ENCODE peak calls at places on chromosome 11, in eight cellular contexts. R is effector memory CD4-positive, alpha-beta T cell; F is cardiac muscle cell; H is IMR-90; X is Peyer's patch; Y is mucosa of descending colon; D is body of pancreas; K is uterus. V is an unnamed sample.

GRCh38 chr11:131486100-131486499 is 115.7 kb downstream of the NTM start:
- DNase-seq in R (no peak), F (peak; percentile 6), H (no peak), X (no peak), Y (no peak), D (no peak), K (no peak), V (no peak)

GRCh38 chr11:120739780-120740179 is 228.2 kb downstream of the GRIK4 start:
- DNase-seq in R (no peak), F (no peak), H (no peak), X (no peak), Y (no peak), D (no peak), K (no peak), V (no peak)

GRCh38 chr11:74777877-74778276 is 29.2 kb downstream of the RNF169 start:
- DNase-seq in R (no peak), F (no peak), H (no peak), X (no peak), Y (no peak), D (no peak), K (no peak), V (no peak)

GRCh38 chr11:45661417-45662055 is 3.9 kb downstream of the CHST1 start:
- DNase-seq in R (no peak), F (no peak), H (no peak), X (no peak), Y (no peak), D (no peak), K (no peak), V (no peak)

GRCh38 chr11:72727521-72727920 is 24.7 kb downstream of the ARAP1 start:
- DNase-seq in R (no peak), F (no peak), H (no peak), X (no peak), Y (no peak), D (no peak), K (no peak), V (no peak)

GRCh38 chr11:5225480-5225871 is 1.4 kb downstream of the HBB start:
- DNase-seq in R (no peak), F (no peak), H (no peak), X (no peak), Y (no peak), D (no peak), K (no peak), V (no peak)

GRCh38 chr11:66172146-66172545 is 96.3 kb upstream of the RAB1B start:
- DNase-seq in R (no peak), F (peak; percentile 37), H (peak; percentile 86), X (no peak), Y (no peak), D (no peak), K (no peak), V (no peak)

GRCh38 chr11:57972013-57972367 is 51.7 kb upstream of the OR9Q1 start:
- DNase-seq in R (no peak), F (no peak), H (no peak), X (no peak), Y (no peak), D (peak; percentile 11), K (no peak), V (no peak)

GRCh38 chr11:118295834-118296454 is 8.6 kb upstream of the CD3E start:
- DNase-seq in R (no peak), F (peak; percentile 41), H (peak; percentile 12), X (no peak), Y (peak; percentile 76), D (peak; percentile 36), K (no peak), V (no peak)

GRCh38 chr11:55791606-55792005 is 3.8 kb upstream of the OR5D14 start:
- DNase-seq in R (no peak), F (no peak), H (no peak), X (no peak), Y (no peak), D (no peak), K (no peak), V (no peak)

GRCh38 chr11:55795256-55795655 is at the start of gene OR5D14:
- DNase-seq in R (no peak), F (no peak), H (no peak), X (no peak), Y (no peak), D (no peak), K (no peak), V (no peak)

GRCh38 chr11:55793321-55793720 is 2.0 kb upstream of the OR5D14 start:
- DNase-seq in R (no peak), F (no peak), H (no peak), X (no peak), Y (no peak), D (no peak), K (no peak), V (no peak)
- H3K9me3 ChIP-seq in R (no peaks in the 10 kb centered on the region), F (peaks cover 7% of the 10 kb centered on the region), H (peaks cover 2% of the 10 kb centered on the region), X (no peaks in the 10 kb centered on the region), Y (peaks cover 20% of the 10 kb centered on the region), D (no peaks in the 10 kb centered on the region), K (no peaks in the 10 kb centered on the region), V (no peaks in the 10 kb centered on the region)

GRCh38 chr11:71331631-71332030 is 79.3 kb upstream of the SHANK2 start:
- DNase-seq in R (no peak), F (no peak), H (no peak), X (no peak), Y (no peak), D (no peak), K (no peak), V (no peak)
- H3K9me3 ChIP-seq in R (peaks cover 12% of the 10 kb centered on the region), F (no peaks in the 10 kb centered on the region), H (peaks cover 6% of the 10 kb centered on the region), X (peaks cover 17% of the 10 kb centered on the region), Y (no peaks in the 10 kb centered on the region), D (no peaks in the 10 kb centered on the region), K (no peaks in the 10 kb centered on the region), V (no peaks in the 10 kb centered on the region)

GRCh38 chr11:127412234-127412633 is 411.7 kb upstream of the KIRREL3 start:
- DNase-seq in R (no peak), F (no peak), H (no peak), X (no peak), Y (no peak), D (no peak), K (no peak), V (no peak)

GRCh38 chr11:127411283-127411682 is 410.7 kb upstream of the KIRREL3 start:
- DNase-seq in R (no peak), F (no peak), H (no peak), X (no peak), Y (no peak), D (no peak), K (no peak), V (no peak)

GRCh38 chr11:127412722-127413121 is 412.2 kb upstream of the KIRREL3 start:
- DNase-seq in R (no peak), F (no peak), H (no peak), X (no peak), Y (peak; percentile 4), D (no peak), K (no peak), V (no peak)
- H3K9me3 ChIP-seq in R (no peaks in the 10 kb centered on the region), F (no peaks in the 10 kb centered on the region), H (peaks cover 2% of the 10 kb centered on the region), X (no peaks in the 10 kb centered on the region), Y (peaks cover 5% of the 10 kb centered on the region), D (peaks cover 5% of the 10 kb centered on the region), K (no peaks in the 10 kb centered on the region), V (peaks cover 2% of the 10 kb centered on the region)

DNA sequence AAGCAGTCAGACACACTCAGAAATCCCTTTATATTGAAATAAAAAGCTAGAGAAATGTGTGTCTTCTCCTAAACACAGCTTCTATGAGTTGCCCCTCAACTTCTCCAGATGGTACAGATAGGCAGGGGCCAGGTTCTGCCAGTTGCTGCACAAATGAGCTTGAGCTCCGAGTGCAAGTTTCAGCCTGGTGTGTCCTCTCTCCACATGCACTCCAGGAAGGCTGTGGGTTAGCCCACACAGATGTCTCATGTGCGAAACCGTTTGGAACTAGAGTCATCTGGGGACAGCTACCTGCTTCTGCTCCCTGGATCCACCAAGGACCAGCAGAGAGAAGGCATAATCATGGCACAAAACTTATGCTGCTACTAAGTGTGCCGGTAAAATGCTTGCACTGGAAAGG is 812.6 kb downstream of the OPCML start:
- DNase-seq in R (no peak), F (no peak), H (no peak), X (no peak), Y (no peak), D (no peak), K (no peak), V (no peak)
- H3K9me3 ChIP-seq in R (no peaks in the 10 kb centered on the region), F (no peaks in the 10 kb centered on the region), H (no peaks in the 10 kb centered on the region), X (no peaks in the 10 kb centered on the region), Y (peaks cover 22% of the 10 kb centered on the region), D (no peaks in the 10 kb centered on the region), K (no peaks in the 10 kb centered on the region), V (no peaks in the 10 kb centered on the region)

DNA sequence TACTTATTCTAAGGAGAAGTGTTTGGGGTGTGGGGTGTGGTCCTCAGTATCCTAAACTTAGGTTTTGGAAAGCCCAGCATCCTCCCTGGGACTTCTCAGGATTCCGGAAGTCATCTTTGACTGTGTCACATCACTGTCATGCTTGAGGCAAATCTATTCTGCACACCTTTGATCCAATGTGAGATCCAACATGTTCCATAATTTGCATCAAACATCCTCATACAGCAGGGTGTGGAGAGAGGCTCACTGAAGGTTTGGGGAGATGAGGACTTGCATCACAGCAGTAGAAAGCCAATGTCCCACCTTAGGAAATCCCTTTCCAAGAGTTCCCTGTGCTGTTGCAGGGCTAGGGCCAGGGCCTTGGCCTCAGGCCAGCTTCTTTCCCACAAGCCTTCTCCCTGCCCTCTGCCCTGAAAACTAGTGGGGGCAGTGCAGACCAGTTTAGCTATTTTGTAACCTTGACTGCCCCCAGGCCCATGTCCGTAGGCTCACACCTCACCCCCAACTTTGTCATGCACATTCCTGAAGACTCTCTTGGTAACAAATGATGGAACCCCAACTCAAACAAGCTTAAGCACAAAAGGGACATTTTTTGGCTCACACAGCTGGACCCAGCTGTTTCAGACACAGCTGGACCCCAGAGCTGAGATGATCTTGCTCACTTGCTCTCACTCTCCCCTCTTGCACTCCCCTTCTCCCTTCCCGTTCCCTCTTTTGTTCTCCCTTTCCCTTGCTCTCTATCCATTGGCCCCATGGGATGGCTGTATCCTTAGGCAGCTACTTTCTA is 46.7 kb downstream of the KCNQ1OT1 start:
- DNase-seq in R (no peak), F (peak; percentile 23), H (no peak), X (no peak), Y (no peak), D (no peak), K (peak; percentile 14), V (no peak)
- H3K9me3 ChIP-seq in R (no peaks in the 10 kb centered on the region), F (no peaks in the 10 kb centered on the region), H (peaks cover 69% of the 10 kb centered on the region), X (peaks cover 10% of the 10 kb centered on the region), Y (peaks cover 35% of the 10 kb centered on the region), D (peaks cover 53% of the 10 kb centered on the region), K (peaks cover 23% of the 10 kb centered on the region), V (peaks cover 3% of the 10 kb centered on the region)

GRCh38 chr11:115920087-115920461 is 415.9 kb upstream of the CADM1 start:
- DNase-seq in R (no peak), F (no peak), H (peak; percentile 67), X (no peak), Y (no peak), D (no peak), K (no peak), V (no peak)
- H3K9me3 ChIP-seq in R (no peaks in the 10 kb centered on the region), F (no peaks in the 10 kb centered on the region), H (no peaks in the 10 kb centered on the region), X (no peaks in the 10 kb centered on the region), Y (no peaks in the 10 kb centered on the region), D (no peaks in the 10 kb centered on the region), K (no peaks in the 10 kb centered on the region), V (no peaks in the 10 kb centered on the region)

DNA sequence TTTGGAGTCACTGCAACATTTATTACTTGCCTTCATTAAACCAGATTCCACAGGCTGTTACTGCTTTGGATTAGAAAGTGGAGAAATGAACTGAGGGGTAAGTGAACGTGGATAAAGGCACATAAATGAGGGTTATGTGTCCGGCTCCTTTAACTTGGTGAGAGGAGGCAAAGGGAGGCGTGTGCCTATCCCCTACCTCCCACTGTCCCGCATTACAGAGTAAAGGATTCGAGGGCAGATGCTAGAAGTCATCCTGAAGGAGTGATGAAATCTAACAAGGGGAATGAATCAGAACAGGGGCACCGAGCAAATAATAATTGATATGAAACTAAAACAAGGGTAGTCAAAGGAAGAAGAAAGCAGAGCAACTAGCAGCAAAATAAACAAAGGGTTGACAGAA is 147.2 kb downstream of the GRIA4 start:
- DNase-seq in R (no peak), F (no peak), H (no peak), X (no peak), Y (no peak), D (no peak), K (no peak), V (no peak)
- H3K9me3 ChIP-seq in R (no peaks in the 10 kb centered on the region), F (no peaks in the 10 kb centered on the region), H (no peaks in the 10 kb centered on the region), X (no peaks in the 10 kb centered on the region), Y (no peaks in the 10 kb centered on the region), D (no peaks in the 10 kb centered on the region), K (no peaks in the 10 kb centered on the region), V (no peaks in the 10 kb centered on the region)

V was measured in T-helper 17 cell.